ENCODE peak calls at places on chromosomes 7 and 10, in nine cellular contexts. E is uterus, P is DND-41, V is neuronal stem cell, T is cardiac muscle cell, C is WERI-Rb-1, R is H9, S is hepatocyte, U is vagina. J is an unnamed sample.

GRCh38 chr10:82377608-82378007 is 502.6 kb downstream of the NRG3 start:
- DNase-seq in E (no peak), P (no peak), V (peak; percentile 8), T (peak; percentile 44), C (no peak), R (no peak), S (peak; percentile 20), U (no peak), J (no peak)

GRCh38 chr10:32163774-32164148 is 107.5 kb upstream of the KIF5B start:
- DNase-seq in E (no peak), P (no peak), V (no peak), T (no peak), C (no peak), R (no peak), S (no peak), U (no peak), J (no peak)

GRCh38 chr10:110005716-110006115 is 2.1 kb upstream of the ADD3 start:
- DNase-seq in E (peak; percentile 36), P (no peak), V (no peak), T (peak; percentile 86), C (peak; percentile 48), R (peak; percentile 45), S (peak; percentile 65), U (no peak), J (no peak)

GRCh38 chr7:343227-343822 is 53.4 kb downstream of the FOXL3 start:
- DNase-seq in E (no peak), P (no peak), V (no peak), T (no peak), C (no peak), R (no peak), S (peak; percentile 79), U (no peak), J (no peak)

GRCh38 chr10:69415951-69416350 is 767 bp downstream of the TACR2 start:
- DNase-seq in E (no peak), P (no peak), V (no peak), T (no peak), C (no peak), R (no peak), S (no peak), U (no peak), J (no peak)

GRCh38 chr10:767211-767610 is 77.7 kb upstream of the DIP2C start:
- DNase-seq in E (no peak), P (no peak), V (no peak), T (no peak), C (no peak), R (no peak), S (no peak), U (no peak), J (no peak)

GRCh38 chr7:92831716-92832622 is 4.4 kb downstream of the CDK6 start:
- DNase-seq in E (no peak), P (no peak), V (no peak), T (peak; percentile 80), C (no peak), R (no peak), S (peak; percentile 43), U (no peak), J (no peak)

GRCh38 chr10:4810093-4810492 is 15.9 kb upstream of the AKR1E2 start:
- DNase-seq in E (no peak), P (no peak), V (no peak), T (peak; percentile 67), C (no peak), R (no peak), S (no peak), U (no peak), J (no peak)

GRCh38 chr10:88149906-88150305 is 286.5 kb downstream of the PTEN start:
- DNase-seq in E (no peak), P (no peak), V (no peak), T (no peak), C (no peak), R (no peak), S (no peak), U (no peak), J (no peak)

GRCh38 chr7:73900286-73900685 is 39.3 kb downstream of the TMEM270 start:
- DNase-seq in E (no peak), P (no peak), V (no peak), T (no peak), C (no peak), R (peak; percentile 34), S (no peak), U (no peak), J (no peak)
- H3K27ac ChIP-seq in E (peak overlapping the region; percentile 30), P (no peak overlapping the region), V (no peak overlapping the region), T (no peak overlapping the region), C (no peak overlapping the region), R (no peak overlapping the region), S (peak overlapping the region; percentile 67), U (peak overlapping the region; percentile 77), J (no peak overlapping the region)

GRCh38 chr7:30709549-30709948 is 27.3 kb upstream of the CRHR2 start:
- DNase-seq in E (no peak), P (no peak), V (no peak), T (no peak), C (no peak), R (no peak), S (no peak), U (no peak), J (no peak)
- H3K9me3 ChIP-seq in E (no peaks in the 10 kb centered on the region), P (no peaks in the 10 kb centered on the region), V (no peaks in the 10 kb centered on the region), T (no peaks in the 10 kb centered on the region), C (no peaks in the 10 kb centered on the region), R (no peaks in the 10 kb centered on the region), S (no peaks in the 10 kb centered on the region), U (no peaks in the 10 kb centered on the region), J (no peaks in the 10 kb centered on the region)

DNA sequence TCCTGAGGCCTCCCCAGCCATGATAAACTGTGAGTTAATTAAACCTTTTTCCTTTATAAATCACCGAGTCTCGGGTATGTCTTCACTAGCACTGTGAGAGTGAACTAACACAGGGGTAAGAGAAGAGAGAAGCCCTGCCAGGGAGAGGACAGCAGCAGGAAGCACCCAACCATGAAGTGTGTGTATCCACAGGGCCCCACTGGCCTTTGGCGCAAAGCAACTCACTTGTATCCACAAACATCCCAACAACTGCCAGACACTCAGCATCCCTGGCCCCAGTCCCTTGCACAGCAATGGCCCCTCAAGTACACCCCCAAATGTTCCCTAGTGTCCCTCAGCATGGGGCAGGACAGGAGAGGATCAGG is 115.1 kb downstream of the MAD1L1 start:
- DNase-seq in E (no peak), P (no peak), V (no peak), T (no peak), C (no peak), R (no peak), S (no peak), U (no peak), J (no peak)
- H3K27ac ChIP-seq in E (no peak overlapping the region), P (no peak overlapping the region), V (no peak overlapping the region), T (no peak overlapping the region), C (no peak overlapping the region), R (no peak overlapping the region), S (no peak overlapping the region), U (no peak overlapping the region), J (no peak overlapping the region)

DNA sequence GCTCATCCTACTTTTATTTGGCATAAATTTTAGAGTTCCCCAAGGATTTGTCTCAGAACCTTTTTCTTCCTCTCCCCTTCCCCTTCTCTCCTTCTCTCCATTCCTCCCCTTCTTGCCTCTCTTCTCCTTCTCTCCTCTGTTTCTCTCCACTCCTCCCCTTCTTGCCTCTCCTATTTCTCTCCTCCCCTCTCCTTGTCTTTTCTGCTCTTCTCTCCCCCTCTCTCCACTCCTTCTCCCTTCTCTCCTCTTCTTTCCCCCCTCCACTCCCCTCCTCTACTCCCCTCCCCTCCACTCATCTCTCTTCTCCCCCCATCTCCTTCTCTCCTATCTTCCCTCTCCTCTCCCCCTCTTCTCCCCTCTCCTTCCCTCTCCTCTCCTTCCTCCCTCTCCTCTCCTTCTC is 142.7 kb downstream of the CCDC71L start:
- DNase-seq in E (no peak), P (no peak), V (no peak), T (no peak), C (no peak), R (no peak), S (no peak), U (no peak), J (no peak)
- H3K9me3 ChIP-seq in E (no peaks in the 10 kb centered on the region), P (no peaks in the 10 kb centered on the region), V (no peaks in the 10 kb centered on the region), T (no peaks in the 10 kb centered on the region), C (no peaks in the 10 kb centered on the region), R (no peaks in the 10 kb centered on the region), S (no peaks in the 10 kb centered on the region), U (no peaks in the 10 kb centered on the region), J (no peaks in the 10 kb centered on the region)

DNA sequence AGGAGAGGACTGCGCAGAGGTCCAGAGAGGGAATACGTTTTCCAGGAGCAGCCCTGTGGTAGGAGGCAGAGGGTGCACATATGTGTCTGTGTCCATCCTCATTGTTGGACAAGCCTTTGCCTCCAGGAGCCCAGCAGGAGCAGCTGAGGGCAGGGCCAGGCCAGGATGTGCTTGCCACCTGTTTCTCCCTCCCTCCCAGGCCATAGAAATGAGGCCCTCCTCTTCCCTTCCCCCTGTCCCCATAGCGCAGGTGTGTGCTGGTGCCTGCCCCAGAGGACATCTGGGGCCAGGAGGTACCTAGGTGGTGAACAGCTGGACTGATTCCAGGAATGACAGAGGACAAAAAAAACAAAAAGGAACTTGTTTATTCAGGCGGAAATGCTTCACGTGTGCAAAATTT is 10.5 kb upstream of the CXCL12 start:
- DNase-seq in E (peak; percentile 2), P (no peak), V (no peak), T (no peak), C (no peak), R (no peak), S (no peak), U (peak; percentile 58), J (no peak)
- H3K27ac ChIP-seq in E (no peak overlapping the region), P (no peak overlapping the region), V (no peak overlapping the region), T (no peak overlapping the region), C (no peak overlapping the region), R (no peak overlapping the region), S (no peak overlapping the region), U (no peak overlapping the region), J (no peak overlapping the region)

GRCh38 chr7:157136372-157136771 is 2.4 kb upstream of the UBE3C start:
- DNase-seq in E (no peak), P (no peak), V (no peak), T (peak; percentile 92), C (no peak), R (no peak), S (peak; percentile 50), U (no peak), J (no peak)
- H3K9me3 ChIP-seq in E (no peaks in the 10 kb centered on the region), P (no peaks in the 10 kb centered on the region), V (no peaks in the 10 kb centered on the region), T (no peaks in the 10 kb centered on the region), C (no peaks in the 10 kb centered on the region), R (no peaks in the 10 kb centered on the region), S (no peaks in the 10 kb centered on the region), U (no peaks in the 10 kb centered on the region), J (no peaks in the 10 kb centered on the region)

GRCh38 chr10:22959292-22959691 is 31.4 kb downstream of the ARMC3 start:
- DNase-seq in E (no peak), P (no peak), V (no peak), T (no peak), C (no peak), R (no peak), S (peak; percentile 10), U (no peak), J (no peak)

GRCh38 chr10:22962817-22963216 is 35.0 kb downstream of the ARMC3 start:
- DNase-seq in E (no peak), P (no peak), V (no peak), T (no peak), C (no peak), R (no peak), S (no peak), U (no peak), J (no peak)

GRCh38 chr10:22959950-22960349 is 32.1 kb downstream of the ARMC3 start:
- DNase-seq in E (no peak), P (no peak), V (no peak), T (no peak), C (no peak), R (no peak), S (peak; percentile 21), U (no peak), J (no peak)

DNA sequence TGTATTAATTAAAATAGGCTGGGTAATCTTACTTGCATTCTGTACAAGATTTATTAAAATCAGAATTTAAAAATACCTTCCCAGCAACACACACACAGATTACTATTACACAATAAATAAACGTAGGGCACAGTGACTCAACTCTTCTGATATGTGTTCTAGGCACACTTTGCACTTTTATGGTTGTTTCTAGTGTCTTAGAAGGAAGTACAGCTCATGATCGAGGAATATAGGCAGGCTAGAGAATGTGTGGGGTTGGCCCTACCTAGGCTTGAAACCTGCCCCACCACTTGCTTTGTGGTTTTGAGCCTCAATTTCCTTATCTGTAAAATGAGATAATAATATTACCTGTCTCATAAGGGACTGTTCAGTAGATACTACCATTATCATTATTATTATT is 30.5 kb downstream of the ARMC3 start:
- DNase-seq in E (no peak), P (no peak), V (no peak), T (peak; percentile 12), C (no peak), R (no peak), S (peak; percentile 8), U (no peak), J (no peak)
- H3K27ac ChIP-seq in E (no peak overlapping the region), P (no peak overlapping the region), V (no peak overlapping the region), T (no peak overlapping the region), C (no peak overlapping the region), R (no peak overlapping the region), S (no peak overlapping the region), U (no peak overlapping the region), J (no peak overlapping the region)

J was measured in CD4-positive, CD25-positive, alpha-beta regulatory T cell.